ENCODE peak calls at places on chromosome 16, in four cellular contexts. W, R, Z and A are unnamed samples. For H3K4me1, the result is how much of the 10 kb centered on the place peaks cover.

GRCh38 chr16:7304257-7304656 is 28.4 kb upstream of the RBFOX1 start:
- DNase-seq in W (no peak), R (no peak), Z (no peak), A (peak)

GRCh38 chr16:1972490-1972877 is 631 bp downstream of the TBL3 start:
- DNase-seq in Z (no peak), W (no peak), R (no peak), A (peak)

GRCh38 chr16:7914738-7915137 is 582.1 kb downstream of the RBFOX1 start:
- DNase-seq in W (no peak), R (no peak), Z (no peak), A (no peak)

GRCh38 chr16:27515874-27516353 is 33.8 kb downstream of the GTF3C1 start:
- DNase-seq in Z (no peak), W (no peak), R (peak), A (no peak)

GRCh38 chr16:16992986-16993783 is 477.6 kb downstream of the XYLT1 start:
- DNase-seq in W (no peak), R (no peak), Z (no peak), A (no peak)

GRCh38 chr16:23301251-23302044 is 654 bp upstream of the SCNN1B start:
- DNase-seq in W (no peak), R (no peak), Z (no peak), A (no peak)

GRCh38 chr16:22660441-22661160 is 149.9 kb downstream of the NPIPB5 start:
- DNase-seq in R (no peak), W (no peak), Z (no peak), A (no peak)

GRCh38 chr16:59886021-59886420 is 1151.9 kb upstream of the GOT2 start:
- DNase-seq in R (peak), W (peak), Z (peak), A (no peak)

GRCh38 chr16:12900599-12901203 is 697 bp upstream of the SHISA9 start:
- DNase-seq in W (no peak), Z (no peak), R (no peak), A (no peak)

GRCh38 chr16:51228097-51228659 is 77.1 kb upstream of the SALL1 start:
- DNase-seq in W (no peak), R (no peak), Z (no peak), A (no peak)

GRCh38 chr16:24113115-24113745 is 142.9 kb upstream of the CACNG3 start:
- DNase-seq in W (no peak), R (no peak), Z (no peak), A (no peak)

GRCh38 chr16:84897911-84898377 is 78.2 kb downstream of the CRISPLD2 start:
- DNase-seq in W (no peak), R (no peak), Z (no peak), A (peak)

GRCh38 chr16:82888616-82889015 is 261.8 kb downstream of the CDH13 start:
- DNase-seq in W (peak), R (no peak), Z (no peak), A (no peak)

GRCh38 chr16:84922351-84923135 is 88.8 kb downstream of the ZDHHC7 start:
- DNase-seq in R (peak), W (peak), Z (peak), A (peak)

GRCh38 chr16:20901068-20901440 is 483 bp downstream of the LYRM1 start:
- DNase-seq in Z (no peak), W (no peak), R (no peak), A (no peak)

GRCh38 chr16:50719401-50720337 is 22.2 kb upstream of the CYLD start:
- DNase-seq in Z (no peak), R (no peak), W (no peak), A (no peak)

GRCh38 chr16:24045641-24046040 is 209.9 kb downstream of the PRKCB start:
- DNase-seq in W (no peak), Z (no peak), R (no peak), A (no peak)

GRCh38 chr16:47374629-47375028 is 86.2 kb downstream of the ITFG1 start:
- DNase-seq in Z (no peak), W (peak), R (no peak), A (no peak)

GRCh38 chr16:22198547-22199293 is 7.4 kb upstream of the EEF2K start:
- DNase-seq in Z (no peak), W (peak), R (no peak), A (no peak)

GRCh38 chr16:12132850-12133249 is 156.3 kb downstream of the SNX29 start:
- DNase-seq in Z (no peak), W (no peak), R (no peak), A (no peak)

GRCh38 chr16:2478273-2478672 is 3.3 kb downstream of the TBC1D24 start:
- DNase-seq in Z (no peak), W (no peak), R (no peak), A (no peak)

GRCh38 chr16:28180660-28181556 is 30.9 kb downstream of the XPO6 start:
- DNase-seq in Z (no peak), R (no peak), W (peak), A (no peak)

GRCh38 chr16:28309811-28310311 is 17.5 kb downstream of the SBK1 start:
- DNase-seq in W (no peak), R (no peak), Z (peak), A (no peak)

GRCh38 chr16:324451-325334 is 27.8 kb downstream of the AXIN1 start:
- DNase-seq in Z (peak), R (no peak), W (no peak), A (no peak)

GRCh38 chr16:56931769-56932587 is at the start of gene HERPUD1:
- DNase-seq in R (peak), W (peak), Z (peak), A (peak)
- TF ChIP-seq CTCF in R (no peak), W (no peak), Z (peak), A (no peak)

GRCh38 chr16:4053663-4054479 is 62.4 kb downstream of the ADCY9 start:
- DNase-seq in W (peak), Z (peak), R (peak), A (no peak)
- H3K27ac ChIP-seq in W (peak), Z (peak), R (peak), A (no peak)

GRCh38 chr16:68072038-68072695 is 13.0 kb upstream of the NFATC3 start:
- DNase-seq in W (peak), Z (no peak), R (no peak), A (no peak)
- H3K4me1 ChIP-seq in W (under half), Z (under half), R (under half), A (under half)

DNA sequence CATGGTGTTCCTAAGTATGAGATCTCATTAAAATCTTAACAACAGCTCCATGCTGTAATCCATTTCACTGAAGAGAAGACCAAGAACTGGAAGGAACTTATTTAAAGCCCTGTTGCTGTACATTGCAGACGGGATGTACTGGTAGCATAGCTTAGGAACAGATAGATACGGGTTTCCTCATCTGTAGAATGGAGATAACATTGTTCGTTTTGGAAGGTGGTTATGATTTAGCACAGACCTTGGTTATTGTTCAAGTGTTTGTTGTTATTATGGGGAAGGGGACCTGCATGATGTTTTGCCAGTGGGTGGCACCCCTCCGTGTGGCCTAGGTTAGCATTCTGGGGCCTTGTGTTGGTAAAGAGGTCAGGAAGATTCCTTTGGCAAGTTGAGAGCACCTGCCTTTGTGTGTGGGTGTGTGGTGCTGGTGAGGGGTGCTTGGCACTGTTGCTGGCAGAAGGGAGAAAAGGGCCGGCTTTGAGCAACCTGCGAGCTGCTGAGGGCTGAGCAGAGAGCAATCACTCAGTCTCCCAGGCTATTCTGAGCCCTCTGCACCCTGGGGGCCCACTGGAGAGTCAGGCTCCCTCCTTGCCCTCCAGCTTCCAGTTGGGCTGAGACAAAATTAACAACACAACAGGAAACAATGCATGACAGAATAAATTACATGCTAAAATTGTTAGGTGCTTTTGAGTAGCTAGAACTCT is 2.3 kb downstream of the TAOK2 start:
- DNase-seq in Z (no peak), W (no peak), R (no peak), A (no peak)
- TF ChIP-seq CTCF in Z (no peak), W (no peak), R (no peak), A (no peak)

DNA sequence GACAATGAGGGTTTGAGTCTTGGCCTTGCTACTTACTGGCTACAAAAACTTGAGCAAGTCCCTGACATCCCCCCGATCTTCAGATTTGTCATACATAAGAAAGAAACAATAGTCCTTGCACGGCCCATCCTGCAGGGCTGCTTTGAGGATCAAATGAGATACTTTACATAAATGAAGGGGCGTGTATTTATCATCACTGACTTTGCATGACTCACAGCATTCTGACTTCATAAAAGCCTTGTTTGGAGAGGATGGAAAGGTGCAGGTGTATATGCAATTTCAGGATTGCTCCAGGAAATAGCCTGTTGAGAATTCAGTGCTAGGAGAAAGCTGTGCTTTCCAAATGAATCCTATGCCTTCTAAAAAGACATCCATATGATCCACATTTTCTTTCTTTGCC is 465.0 kb upstream of the MAF start:
- DNase-seq in Z (no peak), W (no peak), R (no peak), A (no peak)
- H3K27ac ChIP-seq in Z (no peak), W (no peak), R (no peak), A (no peak)

DNA sequence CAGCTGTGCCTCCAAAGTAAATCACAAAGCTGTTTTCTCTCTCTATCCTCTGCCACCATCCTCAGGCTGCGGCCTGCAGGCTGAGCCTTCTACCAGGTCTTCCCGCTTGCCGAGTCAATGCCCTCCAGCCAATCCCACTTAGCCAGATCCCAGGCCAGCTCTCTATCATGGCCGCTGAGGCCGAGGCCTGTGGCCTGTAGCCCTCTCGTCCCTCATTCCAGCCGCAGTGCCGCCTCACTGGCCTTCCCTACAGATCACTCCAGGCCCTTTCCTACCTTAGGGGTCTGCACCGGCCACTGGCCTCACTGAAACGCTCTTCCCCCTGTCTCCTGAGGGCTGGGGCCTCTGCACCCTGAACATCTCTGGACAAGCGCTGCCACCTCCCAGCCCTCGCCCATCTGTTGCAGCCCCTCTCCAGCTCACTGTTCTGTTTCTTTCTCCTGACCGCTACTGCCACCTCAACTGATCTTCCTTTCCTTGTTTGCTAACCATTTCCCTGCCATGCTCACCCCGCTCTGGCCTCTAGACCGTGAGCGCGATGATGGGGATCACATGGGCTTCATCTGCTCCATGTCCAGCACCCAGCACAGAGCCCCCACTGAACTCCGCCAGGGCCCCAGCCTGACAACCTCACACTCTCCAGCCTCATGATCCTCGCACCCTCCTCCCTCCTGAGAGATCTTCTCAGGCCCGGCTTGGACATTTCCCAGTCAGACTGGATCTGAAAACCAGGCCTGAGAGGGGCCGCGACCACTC is 8.5 kb downstream of the KNOP1 start:
- DNase-seq in R (no peak), W (no peak), Z (no peak), A (peak)
- H3K4me1 ChIP-seq in R (under half), W (under half), Z (under half), A (under half)